ENCODE peak calls at places on chromosome 18, in six cellular contexts. D is CD4-positive, CD25-positive, alpha-beta regulatory T cell; G is endodermal cell; V is CD4-positive, alpha-beta T cell; Q is lower lobe of right lung; Y is pancreas. E is an unnamed sample.

GRCh38 chr18:5955861-5956260 is 60.5 kb upstream of the TMEM200C start:
- DNase-seq in D (no peak), G (no peak), V (no peak), Q (no peak), Y (no peak), E (no peak)

GRCh38 chr18:46859855-46860254 is 57.5 kb downstream of the PIAS2 start:
- DNase-seq in D (no peak), G (no peak), V (no peak), Q (no peak), Y (no peak), E (no peak)

GRCh38 chr18:35176925-35177324 is 63.9 kb upstream of the ZNF397 start:
- DNase-seq in D (no peak), G (no peak), V (no peak), Q (no peak), Y (no peak), E (no peak)

GRCh38 chr18:64037812-64038414 is 68.0 kb downstream of the SERPINB8 start:
- DNase-seq in D (no peak), G (no peak), V (no peak), Q (no peak), Y (no peak), E (no peak)

GRCh38 chr18:28766721-28767120 is 589.8 kb upstream of the CDH2 start:
- DNase-seq in D (no peak), G (no peak), V (no peak), Q (no peak), Y (no peak), E (no peak)

GRCh38 chr18:57619881-57620280 is 1.8 kb downstream of the NARS1 start:
- DNase-seq in D (no peak), G (no peak), V (no peak), Q (no peak), Y (no peak), E (no peak)

GRCh38 chr18:53698907-53699306 is 525.6 kb downstream of the MBD2 start:
- DNase-seq in D (no peak), G (peak; percentile 73), V (no peak), Q (peak; percentile 44), Y (peak; percentile 28), E (peak; percentile 30)

GRCh38 chr18:63309422-63309821 is 10.1 kb downstream of the BCL2 start:
- DNase-seq in D (no peak), G (no peak), V (peak; percentile 31), Q (no peak), Y (no peak), E (no peak)

GRCh38 chr18:61764381-61764780 is 128.4 kb downstream of the RNF152 start:
- DNase-seq in D (no peak), G (no peak), V (no peak), Q (no peak), Y (no peak), E (no peak)

GRCh38 chr18:74951165-74951760 is 257.7 kb downstream of the PTGR3 start:
- DNase-seq in D (no peak), G (no peak), V (peak; percentile 6), Q (peak; percentile 75), Y (peak; percentile 73), E (no peak)

GRCh38 chr18:6885992-6886823 is 156.7 kb downstream of the ARHGAP28 start:
- DNase-seq in D (no peak), G (peak; percentile 73), V (no peak), Q (no peak), Y (peak; percentile 54), E (no peak)

GRCh38 chr18:3139406-3139805 is 80.4 kb downstream of the MYOM1 start:
- DNase-seq in D (no peak), G (no peak), V (no peak), Q (no peak), Y (no peak), E (no peak)

GRCh38 chr18:22551536-22552151 is 133.9 kb upstream of the CTAGE1 start:
- DNase-seq in D (no peak), G (no peak), V (no peak), Q (no peak), Y (peak; percentile 32), E (no peak)

GRCh38 chr18:48293954-48294893 is 115.0 kb downstream of the ZBTB7C start:
- DNase-seq in D (no peak), G (no peak), V (no peak), Q (no peak), Y (peak; percentile 49), E (no peak)

GRCh38 chr18:63869374-63869773 is 18.1 kb upstream of the SERPINB2 start:
- DNase-seq in D (no peak), G (no peak), V (no peak), Q (peak; percentile 48), Y (no peak), E (no peak)

DNA sequence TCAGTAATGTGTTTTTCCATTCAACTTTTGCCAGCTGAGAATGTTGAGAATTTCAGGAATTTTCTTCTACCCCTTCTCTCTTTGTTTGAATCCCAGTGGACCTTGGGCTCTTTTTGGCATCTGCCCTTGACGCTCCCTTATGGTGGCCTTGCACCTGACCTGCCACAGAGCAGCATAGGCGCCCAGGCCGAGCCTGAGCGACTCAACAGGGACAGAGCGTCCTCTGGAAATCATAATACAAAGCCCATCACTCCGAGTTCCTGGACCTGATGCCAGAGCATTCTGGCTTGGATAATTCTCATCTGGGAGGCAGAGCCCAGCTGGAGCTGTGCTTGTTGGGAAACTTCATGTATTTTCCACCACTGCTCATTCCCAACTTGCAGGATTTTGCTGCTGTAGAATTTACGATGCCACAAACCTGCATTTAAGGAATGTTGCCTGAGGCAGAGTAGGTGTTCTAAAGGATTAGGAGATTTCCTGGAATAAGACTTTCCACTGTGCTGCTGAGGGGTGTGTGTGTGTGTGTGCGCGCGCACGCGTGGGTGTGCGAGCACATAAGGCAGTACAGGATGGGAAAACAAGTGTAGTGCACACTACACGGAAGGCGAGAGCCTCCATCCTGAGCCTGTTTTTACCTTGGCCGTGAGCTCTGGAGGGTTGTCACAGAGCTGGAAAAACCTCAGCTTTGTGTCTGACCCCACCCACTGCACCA is 77.1 kb upstream of the TXNDC2 start:
- DNase-seq in D (no peak), G (peak; percentile 76), V (no peak), Q (no peak), Y (peak; percentile 17), E (no peak)
- H3K27ac ChIP-seq in D (no peak overlapping the region), G (peak overlapping the region; percentile 68), V (no peak overlapping the region), Q (peak overlapping the region; percentile 15), Y (no peak overlapping the region), E (peak overlapping the region; percentile 70)

DNA sequence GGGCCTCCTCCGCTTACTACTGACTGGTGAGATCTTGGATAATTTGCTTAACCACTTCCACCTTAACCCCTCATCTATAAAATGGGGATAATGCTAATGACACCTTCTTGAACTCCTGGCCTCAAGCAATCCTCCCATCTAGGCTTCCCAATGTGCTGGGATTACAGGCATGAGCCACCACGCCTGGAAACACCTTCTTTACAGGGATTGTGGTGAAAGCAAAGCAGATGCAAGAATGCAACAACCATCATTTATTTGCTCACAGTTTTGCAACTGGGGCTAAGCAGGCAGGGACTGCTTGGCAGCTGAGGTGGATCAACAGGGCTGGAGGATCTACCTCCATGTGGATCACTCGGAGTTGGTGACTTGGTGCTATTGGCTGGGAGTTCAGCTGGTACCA is 76.2 kb upstream of the ZNF532 start:
- DNase-seq in D (no peak), G (peak; percentile 56), V (no peak), Q (no peak), Y (no peak), E (no peak)
- H3K27ac ChIP-seq in D (no peak overlapping the region), G (no peak overlapping the region), V (no peak overlapping the region), Q (peak overlapping the region; percentile 68), Y (peak overlapping the region; percentile 67), E (peak overlapping the region; percentile 76)

GRCh38 chr18:41199212-41199611 is 755.8 kb upstream of the PIK3C3 start:
- DNase-seq in D (no peak), G (no peak), V (no peak), Q (no peak), Y (no peak), E (no peak)

DNA sequence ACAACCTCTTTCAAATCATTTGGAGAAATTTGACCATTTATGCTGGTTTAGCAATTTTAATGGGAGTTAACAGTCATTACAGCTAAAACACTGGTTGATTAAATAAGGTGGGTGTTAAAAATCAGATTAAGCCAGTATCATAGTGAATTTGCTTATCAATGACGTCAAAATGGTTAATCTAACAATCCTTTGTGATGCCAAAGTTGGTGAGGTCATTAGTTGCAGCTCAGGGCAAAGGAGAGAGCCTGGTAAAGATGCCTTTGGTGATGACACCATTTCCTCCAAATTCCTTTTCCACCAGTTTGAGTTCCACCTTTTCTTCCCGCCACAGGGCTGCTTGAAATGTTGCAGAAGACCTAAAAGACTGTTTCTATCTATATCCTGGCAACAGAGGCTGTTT is 757.1 kb upstream of the PIK3C3 start:
- DNase-seq in D (no peak), G (no peak), V (no peak), Q (no peak), Y (no peak), E (no peak)
- H3K27ac ChIP-seq in D (no peak overlapping the region), G (no peak overlapping the region), V (no peak overlapping the region), Q (no peak overlapping the region), Y (no peak overlapping the region), E (no peak overlapping the region)

GRCh38 chr18:79457652-79458051 is 61.9 kb downstream of the NFATC1 start:
- DNase-seq in D (no peak), G (no peak), V (no peak), Q (no peak), Y (no peak), E (no peak)
- H3K27ac ChIP-seq in D (no peak overlapping the region), G (peak overlapping the region; percentile 78), V (no peak overlapping the region), Q (peak overlapping the region; percentile 73), Y (no peak overlapping the region), E (peak overlapping the region; percentile 83)

DNA sequence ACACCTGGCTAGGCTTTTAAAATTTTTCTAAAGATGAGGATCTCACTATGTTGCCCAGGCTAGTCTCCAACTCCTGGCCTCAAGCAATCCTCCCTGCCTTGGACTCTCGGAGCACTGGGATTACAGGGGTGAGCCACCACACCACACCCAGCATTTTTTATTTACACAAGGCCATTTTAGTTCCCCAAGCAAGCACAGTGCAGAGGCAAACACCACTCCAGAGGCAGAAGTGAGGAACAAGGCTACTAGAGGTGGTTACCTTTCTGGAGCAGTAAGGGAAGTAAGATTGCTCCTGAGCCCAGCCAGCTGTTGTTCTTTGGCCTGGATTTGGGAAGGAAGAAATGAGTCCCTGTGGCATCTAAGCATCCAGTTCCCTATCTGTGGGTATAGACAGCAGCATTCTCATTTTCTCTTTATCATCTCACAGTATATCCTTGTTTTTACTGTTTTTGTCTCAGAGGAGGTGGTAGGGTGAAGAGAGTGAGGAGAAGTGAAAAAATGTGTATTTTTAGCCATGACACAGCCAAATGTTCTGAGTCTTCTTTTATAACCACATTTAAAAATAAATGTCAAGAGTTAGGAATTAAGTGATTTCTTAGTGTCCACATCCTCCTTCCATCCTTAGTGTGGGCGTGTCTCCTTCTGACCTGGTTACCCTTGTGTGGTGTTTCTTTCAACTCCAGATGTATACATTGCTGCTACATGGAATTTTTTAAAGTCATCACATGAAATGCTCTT is 10.5 kb upstream of the TTC39C start:
- DNase-seq in D (no peak), G (no peak), V (no peak), Q (no peak), Y (no peak), E (no peak)
- H3K27ac ChIP-seq in D (peak overlapping the region; percentile 55), G (no peak overlapping the region), V (no peak overlapping the region), Q (no peak overlapping the region), Y (no peak overlapping the region), E (peak overlapping the region; percentile 13)

GRCh38 chr18:77013777-77014525 is 118.6 kb downstream of the MBP start:
- DNase-seq in D (no peak), G (no peak), V (no peak), Q (peak; percentile 81), Y (no peak), E (peak; percentile 86)
- H3K27ac ChIP-seq in D (no peak overlapping the region), G (peak overlapping the region; percentile 16), V (no peak overlapping the region), Q (peak overlapping the region; percentile 79), Y (peak overlapping the region; percentile 6), E (peak overlapping the region; percentile 87)